ENCODE peak calls at places on chromosomes 5 and 9, in seven cellular contexts. One of them, this sample, is unnamed.
A peak's percentile ranks its signal among the peaks of the same experiment; 100 is the strongest.

GRCh38 chr5:181052526-181052927 is 12.5 kb downstream of the BTNL9 start:
- DNase-seq in NCI-H2029: no peak
- DNase-seq in HS-27A: no peak
- DNase-seq in hepatic stellate cell: no peak
- DNase-seq in GM04503: no peak
- DNase-seq in globus pallidus: no peak
- DNase-seq in stimulated activated CD4-positive, alpha-beta T cell treated with anti-CD3 and anti-CD28 coated beads, Interleukin-15, amount 100 ng/mL, for 48 hours: no peak
- DNase-seq in this sample: peak; percentile 20

GRCh38 chr5:53201746-53202145 is 92.2 kb upstream of the MOCS2 start:
- DNase-seq in NCI-H2029: no peak
- DNase-seq in HS-27A: no peak
- DNase-seq in hepatic stellate cell: no peak
- DNase-seq in GM04503: no peak
- DNase-seq in globus pallidus: no peak
- DNase-seq in stimulated activated CD4-positive, alpha-beta T cell treated with anti-CD3 and anti-CD28 coated beads, Interleukin-15, amount 100 ng/mL, for 48 hours: no peak
- DNase-seq in this sample: no peak

GRCh38 chr5:135091286-135091685 is 57.3 kb upstream of the PITX1 start:
- DNase-seq in NCI-H2029: no peak
- DNase-seq in HS-27A: no peak
- DNase-seq in hepatic stellate cell: no peak
- DNase-seq in GM04503: no peak
- DNase-seq in globus pallidus: no peak
- DNase-seq in stimulated activated CD4-positive, alpha-beta T cell treated with anti-CD3 and anti-CD28 coated beads, Interleukin-15, amount 100 ng/mL, for 48 hours: no peak
- DNase-seq in this sample: no peak

GRCh38 chr9:135051316-135052038 is 36.0 kb upstream of the OLFM1 start:
- DNase-seq in NCI-H2029: no peak
- DNase-seq in HS-27A: no peak
- DNase-seq in hepatic stellate cell: no peak
- DNase-seq in GM04503: no peak
- DNase-seq in globus pallidus: no peak
- DNase-seq in stimulated activated CD4-positive, alpha-beta T cell treated with anti-CD3 and anti-CD28 coated beads, Interleukin-15, amount 100 ng/mL, for 48 hours: no peak
- DNase-seq in this sample: no peak

GRCh38 chr5:98775246-98775961 is 1.9 kb downstream of the RGMB start:
- DNase-seq in NCI-H2029: no peak
- DNase-seq in HS-27A: no peak
- DNase-seq in hepatic stellate cell: no peak
- DNase-seq in GM04503: no peak
- DNase-seq in globus pallidus: no peak
- DNase-seq in stimulated activated CD4-positive, alpha-beta T cell treated with anti-CD3 and anti-CD28 coated beads, Interleukin-15, amount 100 ng/mL, for 48 hours: no peak
- DNase-seq in this sample: no peak

GRCh38 chr9:347667-348292 is 133.1 kb downstream of the DOCK8 start:
- DNase-seq in NCI-H2029: peak; percentile 3
- DNase-seq in HS-27A: no peak
- DNase-seq in hepatic stellate cell: peak; percentile 4
- DNase-seq in GM04503: peak; percentile 5
- DNase-seq in globus pallidus: peak; percentile 28
- DNase-seq in stimulated activated CD4-positive, alpha-beta T cell treated with anti-CD3 and anti-CD28 coated beads, Interleukin-15, amount 100 ng/mL, for 48 hours: no peak
- DNase-seq in this sample: peak; percentile 41

GRCh38 chr9:136835932-136836901 is 6.1 kb upstream of the AJM1 start:
- DNase-seq in NCI-H2029: no peak
- DNase-seq in HS-27A: no peak
- DNase-seq in hepatic stellate cell: no peak
- DNase-seq in GM04503: no peak
- DNase-seq in globus pallidus: no peak
- DNase-seq in stimulated activated CD4-positive, alpha-beta T cell treated with anti-CD3 and anti-CD28 coated beads, Interleukin-15, amount 100 ng/mL, for 48 hours: no peak
- DNase-seq in this sample: no peak

GRCh38 chr9:89171693-89172092 is 6.9 kb downstream of the SHC3 start:
- DNase-seq in NCI-H2029: no peak
- DNase-seq in HS-27A: no peak
- DNase-seq in hepatic stellate cell: no peak
- DNase-seq in GM04503: no peak
- DNase-seq in globus pallidus: no peak
- DNase-seq in stimulated activated CD4-positive, alpha-beta T cell treated with anti-CD3 and anti-CD28 coated beads, Interleukin-15, amount 100 ng/mL, for 48 hours: no peak
- DNase-seq in this sample: no peak

GRCh38 chr9:124448019-124448418 is 2.2 kb upstream of the ADGRD2 start:
- DNase-seq in NCI-H2029: no peak
- DNase-seq in HS-27A: no peak
- DNase-seq in hepatic stellate cell: no peak
- DNase-seq in GM04503: no peak
- DNase-seq in globus pallidus: no peak
- DNase-seq in stimulated activated CD4-positive, alpha-beta T cell treated with anti-CD3 and anti-CD28 coated beads, Interleukin-15, amount 100 ng/mL, for 48 hours: no peak
- DNase-seq in this sample: no peak

GRCh38 chr9:6150483-6150882 is 65.1 kb upstream of the IL33 start:
- DNase-seq in NCI-H2029: peak; percentile 74
- DNase-seq in HS-27A: no peak
- DNase-seq in hepatic stellate cell: no peak
- DNase-seq in GM04503: no peak
- DNase-seq in globus pallidus: no peak
- DNase-seq in stimulated activated CD4-positive, alpha-beta T cell treated with anti-CD3 and anti-CD28 coated beads, Interleukin-15, amount 100 ng/mL, for 48 hours: no peak
- DNase-seq in this sample: no peak

GRCh38 chr5:163105456-163105855 is 331.9 kb upstream of the CCNG1 start:
- DNase-seq in NCI-H2029: no peak
- DNase-seq in HS-27A: no peak
- DNase-seq in hepatic stellate cell: no peak
- DNase-seq in GM04503: no peak
- DNase-seq in globus pallidus: no peak
- DNase-seq in stimulated activated CD4-positive, alpha-beta T cell treated with anti-CD3 and anti-CD28 coated beads, Interleukin-15, amount 100 ng/mL, for 48 hours: no peak
- DNase-seq in this sample: peak; percentile 10